ENCODE peak calls at places on chromosomes 2 and 18, in four cellular contexts. T is astrocyte, G is NCI-H1417, J is HFFc6. Y is an unnamed sample.

GRCh38 chr2:204576580-204576979 is 31.3 kb downstream of the PARD3B start:
- DNase-seq in T (peak; percentile 5), G (no peak), J (no peak), Y (no peak)

GRCh38 chr2:175156534-175156933 is 11.5 kb downstream of the ATF2 start:
- DNase-seq in T (peak; percentile 26), G (no peak), J (no peak), Y (no peak)

GRCh38 chr2:9095690-9096089 is 92.2 kb upstream of the MBOAT2 start:
- DNase-seq in T (peak; percentile 31), G (no peak), J (no peak), Y (no peak)

GRCh38 chr2:27800856-27801255 is 29.3 kb downstream of the MRPL33 start:
- DNase-seq in T (no peak), G (no peak), J (no peak), Y (no peak)

GRCh38 chr2:26672818-26673393 is 19.6 kb upstream of the KCNK3 start:
- DNase-seq in T (no peak), G (no peak), J (no peak), Y (no peak)

GRCh38 chr2:150847578-150847977 is 360.1 kb upstream of the RND3 start:
- DNase-seq in T (no peak), G (no peak), J (no peak), Y (no peak)

GRCh38 chr2:189129971-189130370 is 49.6 kb downstream of the COL5A2 start:
- DNase-seq in T (peak; percentile 96), G (no peak), J (peak; percentile 90), Y (no peak)

GRCh38 chr2:239222346-239223028 is 178.3 kb downstream of the HDAC4 start:
- DNase-seq in T (no peak), G (no peak), J (peak; percentile 43), Y (peak; percentile 70)

GRCh38 chr18:59706499-59706898 is 9.3 kb upstream of the CCBE1 start:
- DNase-seq in T (no peak), G (no peak), J (no peak), Y (no peak)

GRCh38 chr2:123958011-123958410 is 67.1 kb upstream of the CNTNAP5 start:
- DNase-seq in T (no peak), G (no peak), J (no peak), Y (no peak)

GRCh38 chr18:3104190-3105054 is 91.5 kb upstream of the LPIN2 start:
- DNase-seq in T (peak; percentile 73), G (no peak), J (peak; percentile 45), Y (no peak)

GRCh38 chr18:23259701-23260661 is 124.7 kb downstream of the CABLES1 start:
- DNase-seq in T (peak; percentile 80), G (peak; percentile 83), J (peak; percentile 74), Y (peak; percentile 72)

GRCh38 chr2:100237770-100238169 is 84.5 kb downstream of the LONRF2 start:
- DNase-seq in T (no peak), G (no peak), J (no peak), Y (no peak)

GRCh38 chr2:205060269-205060668 is 515.0 kb downstream of the PARD3B start:
- DNase-seq in T (peak; percentile 79), G (no peak), J (peak; percentile 86), Y (no peak)

GRCh38 chr2:10404324-10405143 is 43.6 kb downstream of the ODC1 start:
- DNase-seq in T (no peak), G (no peak), J (no peak), Y (no peak)

GRCh38 chr2:172011814-172012580 is 12.2 kb downstream of the METAP1D start:
- DNase-seq in T (no peak), G (no peak), J (no peak), Y (no peak)

GRCh38 chr2:2189112-2189398 is 142.0 kb downstream of the MYT1L start:
- DNase-seq in T (no peak), G (no peak), J (no peak), Y (no peak)

GRCh38 chr2:85729825-85730510 is 23.8 kb upstream of the ATOH8 start:
- DNase-seq in T (no peak), G (no peak), J (no peak), Y (no peak)

GRCh38 chr18:79784071-79784913 is 13.4 kb upstream of the KCNG2 start:
- DNase-seq in T (no peak), G (no peak), J (no peak), Y (no peak)

GRCh38 chr2:9053534-9053931 is 50.0 kb upstream of the MBOAT2 start:
- DNase-seq in T (peak; percentile 35), G (no peak), J (no peak), Y (no peak)

Y was measured in NCI-H510A treated with DMSO at 0.1 percent for 48 hours.